ENCODE peak calls at places on chromosomes 6 and 20, in seven cellular contexts. A, T, P, X, R, L and J are unnamed samples.

GRCh38 chr6:163414367-163415175 is at the start of gene QKI:
- DNase-seq in P (no peak), T (peak; percentile 82), L (peak; percentile 67), X (peak; percentile 75), R (peak; percentile 55), A (peak; percentile 50), J (peak; percentile 62)

GRCh38 chr6:115999256-115999655 is 61.4 kb downstream of the FRK start:
- DNase-seq in P (no peak), T (no peak), A (no peak), L (no peak), X (no peak), R (no peak), J (no peak)

GRCh38 chr20:45061244-45061643 is 39.7 kb downstream of the KCNS1 start:
- DNase-seq in X (peak; percentile 98), P (no peak), R (no peak), A (peak; percentile 66), L (no peak), T (peak; percentile 97), J (peak; percentile 98)

GRCh38 chr6:73562557-73562956 is 41.7 kb upstream of the EEF1A1 start:
- DNase-seq in A (no peak), P (no peak), L (no peak), R (no peak), T (no peak), X (no peak), J (no peak)

GRCh38 chr6:161429921-161430490 is 156.1 kb upstream of the AGPAT4 start:
- DNase-seq in X (peak; percentile 30), L (no peak), P (no peak), A (no peak), R (no peak), T (no peak), J (no peak)

GRCh38 chr20:62918137-62918536 is 8.2 kb downstream of the DIDO1 start:
- DNase-seq in X (no peak), R (peak; percentile 5), L (no peak), P (no peak), A (no peak), T (no peak), J (no peak)

GRCh38 chr20:19304886-19305415 is 92.5 kb downstream of the SLC24A3 start:
- DNase-seq in L (no peak), A (no peak), R (no peak), X (no peak), P (no peak), T (no peak), J (no peak)

GRCh38 chr20:51223163-51223562 is 200.3 kb upstream of the KCNG1 start:
- DNase-seq in T (no peak), P (no peak), X (no peak), A (no peak), R (no peak), L (no peak), J (no peak)

GRCh38 chr6:139777202-139777970 is 402.9 kb upstream of the CITED2 start:
- DNase-seq in X (no peak), A (no peak), T (no peak), P (no peak), R (peak; percentile 14), L (no peak), J (no peak)

GRCh38 chr6:32131439-32131948 is 1.4 kb upstream of the FKBPL start:
- DNase-seq in T (no peak), R (no peak), A (no peak), X (no peak), P (no peak), L (no peak), J (no peak)

GRCh38 chr6:17866876-17867444 is 120.5 kb downstream of the KIF13A start:
- DNase-seq in X (no peak), R (no peak), P (no peak), A (no peak), L (no peak), T (no peak), J (no peak)

GRCh38 chr20:50512323-50512722 is 2.1 kb downstream of the PTPN1 start:
- DNase-seq in A (no peak), X (no peak), L (no peak), T (no peak), R (no peak), P (no peak), J (no peak)

GRCh38 chr20:53032021-53033001 is 60.2 kb downstream of the TSHZ2 start:
- DNase-seq in L (no peak), R (no peak), X (peak; percentile 95), A (peak; percentile 68), P (no peak), T (no peak), J (no peak)

GRCh38 chr6:30615958-30616810 is 859 bp downstream of the PPP1R10 start:
- DNase-seq in A (peak; percentile 54), X (peak; percentile 59), T (peak; percentile 45), R (no peak), P (no peak), L (no peak), J (no peak)

GRCh38 chr6:157760589-157761330 is 62.3 kb upstream of the SNX9 start:
- DNase-seq in X (peak; percentile 89), A (no peak), T (peak; percentile 79), L (peak; percentile 28), P (peak; percentile 79), R (no peak), J (no peak)

GRCh38 chr6:110214338-110214737 is 34.1 kb downstream of the CDC40 start:
- DNase-seq in L (no peak), P (no peak), T (no peak), X (no peak), R (no peak), A (no peak), J (no peak)

GRCh38 chr6:98458713-98459112 is 375.7 kb upstream of the POU3F2 start:
- DNase-seq in P (no peak), X (no peak), T (no peak), L (no peak), R (no peak), A (no peak), J (no peak)

GRCh38 chr6:136051140-136051775 is 198.9 kb downstream of the MTFR2 start:
- DNase-seq in P (no peak), T (peak; percentile 52), R (no peak), L (no peak), X (peak; percentile 51), A (no peak), J (peak; percentile 41)

GRCh38 chr6:83057705-83058321 is 7.8 kb downstream of the UBE3D start:
- DNase-seq in T (peak; percentile 62), A (peak; percentile 18), X (peak; percentile 65), R (peak; percentile 43), P (peak; percentile 15), L (no peak), J (no peak)

GRCh38 chr6:108071736-108072276 is 2.7 kb downstream of the OSTM1 start:
- DNase-seq in X (no peak), L (no peak), A (no peak), T (no peak), R (no peak), P (no peak), J (no peak)

GRCh38 chr20:56433221-56433879 is 21.3 kb downstream of the CASS4 start:
- DNase-seq in X (no peak), R (no peak), A (no peak), P (no peak), T (peak; percentile 49), L (no peak), J (no peak)

GRCh38 chr20:64158346-64159285 is 5.6 kb upstream of the MYT1 start:
- DNase-seq in R (no peak), X (peak; percentile 24), T (no peak), L (no peak), P (no peak), A (no peak), J (no peak)

GRCh38 chr20:49510562-49511117 is 28.2 kb upstream of the KCNB1 start:
- DNase-seq in R (no peak), P (no peak), T (peak; percentile 90), X (peak; percentile 90), A (no peak), L (no peak), J (no peak)

GRCh38 chr6:11650297-11650696 is 112.7 kb downstream of the TMEM170B start:
- DNase-seq in A (peak; percentile 41), R (peak; percentile 71), L (no peak), T (peak; percentile 93), X (peak; percentile 94), P (no peak), J (peak; percentile 93)

GRCh38 chr6:2188856-2189384 is 56.5 kb downstream of the GMDS start:
- DNase-seq in A (no peak), T (no peak), R (no peak), P (no peak), L (no peak), X (no peak), J (no peak)